ENCODE peak calls at places on chromosome 15, in eight cellular contexts. One of them, this sample, is unnamed.

GRCh38 chr15:79943820-79944219 is 27.2 kb downstream of the BCL2A1 start:
- DNase-seq in uterus: no peak
- DNase-seq in gastrocnemius medialis: no peak
- DNase-seq in right lobe of liver: no peak
- DNase-seq in tibial artery: no peak
- DNase-seq in AG10803: no peak
- DNase-seq in body of pancreas: no peak
- DNase-seq in A549: peak
- DNase-seq in this sample: peak

GRCh38 chr15:67833504-67834248 is 6.2 kb downstream of the RNU6-1 start:
- DNase-seq in uterus: no peak
- DNase-seq in gastrocnemius medialis: no peak
- DNase-seq in right lobe of liver: no peak
- DNase-seq in tibial artery: no peak
- DNase-seq in AG10803: no peak
- DNase-seq in body of pancreas: no peak
- DNase-seq in A549: peak
- DNase-seq in this sample: no peak

GRCh38 chr15:58070801-58071418 is 5.4 kb upstream of the ALDH1A2 start:
- DNase-seq in uterus: peak
- DNase-seq in gastrocnemius medialis: peak
- DNase-seq in right lobe of liver: peak
- DNase-seq in tibial artery: peak
- DNase-seq in AG10803: peak
- DNase-seq in body of pancreas: peak
- DNase-seq in A549: peak
- DNase-seq in this sample: peak

GRCh38 chr15:67882487-67883227 is 42.8 kb upstream of the RNU6-1 start:
- DNase-seq in uterus: no peak
- DNase-seq in gastrocnemius medialis: no peak
- DNase-seq in right lobe of liver: no peak
- DNase-seq in tibial artery: no peak
- DNase-seq in AG10803: no peak
- DNase-seq in body of pancreas: no peak
- DNase-seq in A549: peak
- DNase-seq in this sample: no peak

GRCh38 chr15:26028086-26028740 is 165.1 kb upstream of the ATP10A start:
- DNase-seq in uterus: no peak
- DNase-seq in gastrocnemius medialis: no peak
- DNase-seq in right lobe of liver: no peak
- DNase-seq in tibial artery: no peak
- DNase-seq in AG10803: peak
- DNase-seq in body of pancreas: no peak
- DNase-seq in A549: no peak
- DNase-seq in this sample: no peak

GRCh38 chr15:67935244-67935643 is 95.4 kb upstream of the RNU6-1 start:
- DNase-seq in uterus: no peak
- DNase-seq in gastrocnemius medialis: no peak
- DNase-seq in right lobe of liver: no peak
- DNase-seq in tibial artery: no peak
- DNase-seq in AG10803: no peak
- DNase-seq in body of pancreas: no peak
- DNase-seq in A549: no peak
- DNase-seq in this sample: no peak

GRCh38 chr15:90165659-90166489 is 35.3 kb upstream of the SEMA4B start:
- DNase-seq in uterus: no peak
- DNase-seq in gastrocnemius medialis: no peak
- DNase-seq in right lobe of liver: peak
- DNase-seq in tibial artery: peak
- DNase-seq in AG10803: peak
- DNase-seq in body of pancreas: peak
- DNase-seq in A549: peak
- DNase-seq in this sample: peak

GRCh38 chr15:81327526-81327925 is 3.6 kb upstream of the STARD5 start:
- DNase-seq in uterus: no peak
- DNase-seq in gastrocnemius medialis: no peak
- DNase-seq in right lobe of liver: no peak
- DNase-seq in tibial artery: no peak
- DNase-seq in AG10803: peak
- DNase-seq in body of pancreas: no peak
- DNase-seq in A549: no peak
- DNase-seq in this sample: peak

GRCh38 chr15:75366163-75366562 is 2.2 kb downstream of the MAN2C1 start:
- DNase-seq in uterus: no peak
- DNase-seq in gastrocnemius medialis: no peak
- DNase-seq in right lobe of liver: no peak
- DNase-seq in tibial artery: no peak
- DNase-seq in AG10803: no peak
- DNase-seq in body of pancreas: no peak
- DNase-seq in A549: no peak
- DNase-seq in this sample: no peak

GRCh38 chr15:39173426-39173825 is 407.5 kb upstream of the THBS1 start:
- DNase-seq in uterus: no peak
- DNase-seq in gastrocnemius medialis: no peak
- DNase-seq in right lobe of liver: no peak
- DNase-seq in tibial artery: no peak
- DNase-seq in AG10803: no peak
- DNase-seq in body of pancreas: no peak
- DNase-seq in A549: no peak
- DNase-seq in this sample: no peak

GRCh38 chr15:39167114-39168058 is 413.5 kb upstream of the THBS1 start:
- DNase-seq in uterus: no peak
- DNase-seq in gastrocnemius medialis: no peak
- DNase-seq in right lobe of liver: no peak
- DNase-seq in tibial artery: no peak
- DNase-seq in AG10803: peak
- DNase-seq in body of pancreas: no peak
- DNase-seq in A549: no peak
- DNase-seq in this sample: no peak

GRCh38 chr15:39172380-39173281 is 408.2 kb upstream of the THBS1 start:
- DNase-seq in uterus: peak
- DNase-seq in gastrocnemius medialis: no peak
- DNase-seq in right lobe of liver: no peak
- DNase-seq in tibial artery: no peak
- DNase-seq in AG10803: peak
- DNase-seq in body of pancreas: peak
- DNase-seq in A549: no peak
- DNase-seq in this sample: peak

GRCh38 chr15:39174332-39174731 is 406.5 kb upstream of the THBS1 start:
- DNase-seq in uterus: no peak
- DNase-seq in gastrocnemius medialis: no peak
- DNase-seq in right lobe of liver: no peak
- DNase-seq in tibial artery: no peak
- DNase-seq in AG10803: no peak
- DNase-seq in body of pancreas: no peak
- DNase-seq in A549: no peak
- DNase-seq in this sample: no peak

DNA sequence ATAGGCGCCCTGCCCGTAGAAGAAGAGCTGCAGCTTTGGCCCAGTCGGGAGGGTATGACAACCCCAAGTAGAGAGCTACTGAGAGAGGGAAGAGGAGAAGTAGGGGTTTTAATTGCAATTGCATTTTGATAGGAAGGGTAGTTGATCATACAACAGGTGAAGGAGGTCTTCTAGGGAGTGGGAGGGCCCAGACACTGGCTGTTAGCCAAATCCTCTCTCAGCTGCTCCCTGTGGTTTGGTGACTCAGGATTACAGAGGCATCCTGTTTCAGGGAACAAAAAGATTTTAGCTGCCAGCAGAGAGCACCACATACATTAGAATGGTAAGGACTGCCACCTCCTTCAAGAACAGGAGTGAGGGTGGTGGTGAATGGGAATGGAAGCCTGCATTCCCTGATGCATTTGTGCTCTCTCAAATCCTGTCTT is 408.9 kb upstream of the THBS1 start:
- DNase-seq in uterus: peak
- DNase-seq in gastrocnemius medialis: peak
- DNase-seq in right lobe of liver: no peak
- DNase-seq in tibial artery: peak
- DNase-seq in AG10803: peak
- DNase-seq in body of pancreas: peak
- DNase-seq in A549: peak
- DNase-seq in this sample: peak
- H3K4me3 ChIP-seq in uterus: no peak
- H3K4me3 ChIP-seq in gastrocnemius medialis: no peak
- H3K4me3 ChIP-seq in right lobe of liver: no peak
- H3K4me3 ChIP-seq in tibial artery: no peak
- H3K4me3 ChIP-seq in AG10803: no peak
- H3K4me3 ChIP-seq in body of pancreas: no peak
- H3K4me3 ChIP-seq in A549: no peak
- H3K4me3 ChIP-seq in this sample: no peak

GRCh38 chr15:53586815-53587214 is 172.6 kb downstream of the WDR72 start:
- DNase-seq in uterus: no peak
- DNase-seq in gastrocnemius medialis: no peak
- DNase-seq in right lobe of liver: peak
- DNase-seq in tibial artery: no peak
- DNase-seq in AG10803: no peak
- DNase-seq in body of pancreas: peak
- DNase-seq in A549: peak
- DNase-seq in this sample: no peak
- TF ChIP-seq CTCF in uterus: no peak
- TF ChIP-seq CTCF in gastrocnemius medialis: no peak
- TF ChIP-seq CTCF in right lobe of liver: peak
- TF ChIP-seq CTCF in tibial artery: no peak
- TF ChIP-seq CTCF in AG10803: no peak
- TF ChIP-seq CTCF in body of pancreas: peak
- TF ChIP-seq CTCF in A549: peak
- TF ChIP-seq CTCF in this sample: no peak

DNA sequence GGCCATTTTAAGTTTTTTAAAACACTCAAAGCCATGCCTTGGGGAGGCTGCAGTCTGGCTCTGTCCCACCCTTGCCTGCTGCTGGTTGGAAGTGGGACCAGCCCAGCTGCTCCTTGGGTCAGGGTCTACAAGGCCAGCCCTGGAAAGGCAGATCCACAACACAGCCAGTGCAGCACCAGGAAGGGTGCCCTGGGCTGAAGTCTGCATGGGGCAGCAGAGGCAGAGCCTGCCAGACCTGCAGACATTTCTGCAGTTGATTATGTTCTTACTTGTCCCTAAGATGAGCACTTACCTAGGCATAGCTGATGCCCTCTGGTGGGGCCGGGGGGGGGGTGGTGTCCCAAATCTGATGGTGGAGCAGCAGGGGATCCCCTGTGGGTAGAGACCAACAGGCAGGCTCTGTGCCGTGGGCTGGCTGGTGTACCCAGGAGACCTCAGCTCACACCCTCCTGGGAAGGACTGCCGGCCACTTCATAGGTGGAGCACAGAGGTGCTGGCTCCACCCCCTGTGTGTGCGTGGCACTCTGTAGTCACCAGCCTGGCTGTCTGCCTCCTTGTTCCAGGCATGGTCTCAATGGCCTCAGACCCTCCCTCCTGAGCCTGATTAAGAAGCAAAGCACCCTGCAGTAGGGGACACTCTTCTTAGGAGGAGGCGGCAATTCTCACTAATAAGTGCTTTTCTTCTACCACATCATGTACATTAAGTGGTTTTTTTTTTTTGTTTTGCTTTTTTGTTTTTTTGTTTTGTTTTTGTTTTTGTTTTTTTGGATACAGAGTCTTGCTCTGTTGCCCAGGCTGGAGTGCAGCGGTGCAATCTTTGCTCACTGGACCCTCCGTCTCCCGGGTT is 97.4 kb upstream of the KLF13 start:
- DNase-seq in uterus: no peak
- DNase-seq in gastrocnemius medialis: no peak
- DNase-seq in right lobe of liver: peak
- DNase-seq in tibial artery: no peak
- DNase-seq in AG10803: no peak
- DNase-seq in body of pancreas: peak
- DNase-seq in A549: peak
- DNase-seq in this sample: no peak
- H3K4me3 ChIP-seq in uterus: no peak
- H3K4me3 ChIP-seq in gastrocnemius medialis: no peak
- H3K4me3 ChIP-seq in right lobe of liver: peak
- H3K4me3 ChIP-seq in tibial artery: no peak
- H3K4me3 ChIP-seq in AG10803: no peak
- H3K4me3 ChIP-seq in body of pancreas: no peak
- H3K4me3 ChIP-seq in A549: no peak
- H3K4me3 ChIP-seq in this sample: no peak

GRCh38 chr15:40694706-40695468 is at the start of gene RAD51:
- DNase-seq in uterus: peak
- DNase-seq in gastrocnemius medialis: peak
- DNase-seq in right lobe of liver: peak
- DNase-seq in tibial artery: peak
- DNase-seq in AG10803: peak
- DNase-seq in body of pancreas: peak
- DNase-seq in A549: peak
- DNase-seq in this sample: peak
- TF ChIP-seq CTCF in uterus: no peak
- TF ChIP-seq CTCF in gastrocnemius medialis: no peak
- TF ChIP-seq CTCF in right lobe of liver: no peak
- TF ChIP-seq CTCF in tibial artery: no peak
- TF ChIP-seq CTCF in AG10803: no peak
- TF ChIP-seq CTCF in body of pancreas: no peak
- TF ChIP-seq CTCF in A549: no peak
- TF ChIP-seq CTCF in this sample: no peak